ENCODE peak calls at places on chromosome 5, in nine cellular contexts. K is neuronal stem cell; A is H1; I is tibial nerve; V is CD8-positive, alpha-beta memory T cell; T is fibroblast of lung; B is adrenal gland; Y is A549; Z is left ventricle myocardium inferior. M is an unnamed sample.

GRCh38 chr5:138933522-138934290 is 58.6 kb upstream of the LRRTM2 start:
- DNase-seq in K (no peak), A (no peak), I (no peak), V (no peak), T (no peak), B (no peak), Y (no peak), Z (no peak), M (no peak)

GRCh38 chr5:158569534-158569933 is 530.2 kb downstream of the EBF1 start:
- DNase-seq in K (peak; percentile 56), A (no peak), I (no peak), V (no peak), T (peak; percentile 23), B (no peak), Y (no peak), Z (no peak), M (peak; percentile 68)

GRCh38 chr5:163498886-163499285 is 6.5 kb upstream of the MAT2B start:
- DNase-seq in K (no peak), A (no peak), I (no peak), V (no peak), T (peak; percentile 82), B (no peak), Y (no peak), Z (no peak), M (no peak)

GRCh38 chr5:126300293-126300692 is 122.9 kb upstream of the GRAMD2B start:
- DNase-seq in K (no peak), A (no peak), I (no peak), V (no peak), T (no peak), B (no peak), Y (no peak), Z (no peak), M (no peak)

GRCh38 chr5:83472508-83473343 is 1.2 kb downstream of the VCAN start:
- DNase-seq in K (peak; percentile 57), A (no peak), I (peak; percentile 42), V (no peak), T (peak; percentile 22), B (peak; percentile 56), Y (peak; percentile 45), Z (peak; percentile 50), M (no peak)

GRCh38 chr5:159017787-159018186 is 81.9 kb downstream of the EBF1 start:
- DNase-seq in K (no peak), A (peak; percentile 21), I (peak; percentile 39), V (no peak), T (peak; percentile 81), B (peak; percentile 46), Y (peak; percentile 24), Z (peak; percentile 78), M (peak; percentile 66)

GRCh38 chr5:167339205-167339604 is 952.2 kb upstream of the WWC1 start:
- DNase-seq in K (no peak), A (no peak), I (no peak), V (no peak), T (peak; percentile 15), B (no peak), Y (no peak), Z (no peak), M (no peak)

GRCh38 chr5:141995656-141996055 is 17.2 kb downstream of the GNPDA1 start:
- DNase-seq in K (no peak), A (no peak), I (no peak), V (no peak), T (no peak), B (no peak), Y (no peak), Z (no peak), M (no peak)

GRCh38 chr5:93428868-93429267 is 152.2 kb downstream of the NR2F1-AS1 start:
- DNase-seq in K (no peak), A (no peak), I (no peak), V (no peak), T (peak; percentile 80), B (no peak), Y (no peak), Z (no peak), M (no peak)

GRCh38 chr5:57751710-57752109 is 269.1 kb upstream of the ACTBL2 start:
- DNase-seq in K (no peak), A (no peak), I (peak; percentile 12), V (no peak), T (no peak), B (no peak), Y (no peak), Z (no peak), M (no peak)

GRCh38 chr5:76790632-76791290 is 28.1 kb upstream of the F2RL1 start:
- DNase-seq in K (no peak), A (no peak), I (peak; percentile 39), V (no peak), T (peak; percentile 100), B (peak; percentile 56), Y (peak; percentile 76), Z (no peak), M (no peak)

GRCh38 chr5:103778915-103779314 is 216.3 kb upstream of the NUDT12 start:
- DNase-seq in K (no peak), A (no peak), I (no peak), V (no peak), T (no peak), B (no peak), Y (no peak), Z (no peak), M (no peak)

DNA sequence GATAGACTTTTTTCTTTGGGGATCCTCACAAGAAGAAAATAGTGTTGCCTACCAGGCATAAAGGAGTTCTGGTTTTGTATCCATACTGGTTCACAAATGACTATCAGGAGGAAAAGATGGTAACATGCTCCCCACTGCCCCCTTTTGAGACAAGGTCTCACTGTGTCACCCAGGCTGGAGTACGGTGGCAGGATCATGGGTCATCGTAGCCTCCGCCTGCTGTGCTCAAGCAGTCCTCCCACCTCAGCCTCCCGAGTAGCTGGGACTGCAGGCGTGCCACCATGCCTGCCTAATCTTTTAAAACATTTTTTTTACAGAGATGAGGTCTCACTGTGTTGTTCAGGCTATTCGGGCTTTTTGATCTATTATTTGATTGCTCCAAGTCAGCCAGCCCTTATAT is 99.3 kb downstream of the TRIO start:
- DNase-seq in K (no peak), A (no peak), I (no peak), V (no peak), T (no peak), B (no peak), Y (no peak), Z (no peak), M (no peak)
- H3K4me1 ChIP-seq in K (peaks cover 37% of the 10 kb centered on the region), A (peaks cover 6% of the 10 kb centered on the region), I (peaks cover 4% of the 10 kb centered on the region), V (no peaks in the 10 kb centered on the region), T (peaks cover 14% of the 10 kb centered on the region), B (peaks cover 13% of the 10 kb centered on the region), Y (peaks cover 67% of the 10 kb centered on the region), Z (peaks cover 99% of the 10 kb centered on the region), M (peaks cover 8% of the 10 kb centered on the region)

GRCh38 chr5:123813251-123813650 is 301.3 kb downstream of the CSNK1G3 start:
- DNase-seq in K (no peak), A (no peak), I (no peak), V (no peak), T (peak; percentile 36), B (no peak), Y (no peak), Z (no peak), M (no peak)
- H3K4me1 ChIP-seq in K (peaks cover 66% of the 10 kb centered on the region), A (peaks cover 3% of the 10 kb centered on the region), I (peaks cover 36% of the 10 kb centered on the region), V (no peaks in the 10 kb centered on the region), T (no peaks in the 10 kb centered on the region), B (no peaks in the 10 kb centered on the region), Y (peaks cover 21% of the 10 kb centered on the region), Z (peaks cover 54% of the 10 kb centered on the region), M (no peaks in the 10 kb centered on the region)

GRCh38 chr5:72383280-72384205 is 63.4 kb downstream of the PTCD2 start:
- DNase-seq in K (no peak), A (no peak), I (no peak), V (no peak), T (peak; percentile 77), B (no peak), Y (peak; percentile 21), Z (no peak), M (no peak)
- H3K4me1 ChIP-seq in K (peaks cover 2% of the 10 kb centered on the region), A (no peaks in the 10 kb centered on the region), I (peaks cover 10% of the 10 kb centered on the region), V (no peaks in the 10 kb centered on the region), T (peaks cover 19% of the 10 kb centered on the region), B (peaks cover 7% of the 10 kb centered on the region), Y (peaks cover 49% of the 10 kb centered on the region), Z (peaks cover 42% of the 10 kb centered on the region), M (no peaks in the 10 kb centered on the region)

DNA sequence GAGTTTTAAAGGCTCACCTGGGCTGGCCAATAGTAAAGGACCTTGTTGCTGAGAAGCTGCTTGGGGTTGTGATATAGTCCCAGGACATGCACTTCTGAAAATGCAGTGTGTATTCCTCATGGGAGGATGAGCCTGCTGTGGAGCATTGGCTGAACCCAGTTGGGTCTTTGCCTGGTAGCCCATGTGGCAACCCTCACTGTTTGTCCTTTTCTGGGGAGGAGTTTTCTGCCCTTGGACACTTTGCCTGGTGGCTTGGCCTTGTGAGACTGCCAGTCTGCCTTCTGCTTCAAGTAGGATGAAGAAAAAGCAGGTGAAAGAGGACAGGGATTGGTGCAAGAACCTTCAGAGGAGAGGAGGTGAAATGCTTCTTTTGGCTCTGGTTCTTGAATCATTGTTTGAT is 4.0 kb downstream of the TENT4A start:
- DNase-seq in K (no peak), A (no peak), I (no peak), V (no peak), T (no peak), B (no peak), Y (no peak), Z (no peak), M (no peak)
- H3K4me1 ChIP-seq in K (peaks cover 18% of the 10 kb centered on the region), A (peaks cover 3% of the 10 kb centered on the region), I (peaks cover 58% of the 10 kb centered on the region), V (peaks cover 66% of the 10 kb centered on the region), T (peaks cover 21% of the 10 kb centered on the region), B (peaks cover 73% of the 10 kb centered on the region), Y (peaks cover 39% of the 10 kb centered on the region), Z (peaks cover 84% of the 10 kb centered on the region), M (peaks cover 7% of the 10 kb centered on the region)

DNA sequence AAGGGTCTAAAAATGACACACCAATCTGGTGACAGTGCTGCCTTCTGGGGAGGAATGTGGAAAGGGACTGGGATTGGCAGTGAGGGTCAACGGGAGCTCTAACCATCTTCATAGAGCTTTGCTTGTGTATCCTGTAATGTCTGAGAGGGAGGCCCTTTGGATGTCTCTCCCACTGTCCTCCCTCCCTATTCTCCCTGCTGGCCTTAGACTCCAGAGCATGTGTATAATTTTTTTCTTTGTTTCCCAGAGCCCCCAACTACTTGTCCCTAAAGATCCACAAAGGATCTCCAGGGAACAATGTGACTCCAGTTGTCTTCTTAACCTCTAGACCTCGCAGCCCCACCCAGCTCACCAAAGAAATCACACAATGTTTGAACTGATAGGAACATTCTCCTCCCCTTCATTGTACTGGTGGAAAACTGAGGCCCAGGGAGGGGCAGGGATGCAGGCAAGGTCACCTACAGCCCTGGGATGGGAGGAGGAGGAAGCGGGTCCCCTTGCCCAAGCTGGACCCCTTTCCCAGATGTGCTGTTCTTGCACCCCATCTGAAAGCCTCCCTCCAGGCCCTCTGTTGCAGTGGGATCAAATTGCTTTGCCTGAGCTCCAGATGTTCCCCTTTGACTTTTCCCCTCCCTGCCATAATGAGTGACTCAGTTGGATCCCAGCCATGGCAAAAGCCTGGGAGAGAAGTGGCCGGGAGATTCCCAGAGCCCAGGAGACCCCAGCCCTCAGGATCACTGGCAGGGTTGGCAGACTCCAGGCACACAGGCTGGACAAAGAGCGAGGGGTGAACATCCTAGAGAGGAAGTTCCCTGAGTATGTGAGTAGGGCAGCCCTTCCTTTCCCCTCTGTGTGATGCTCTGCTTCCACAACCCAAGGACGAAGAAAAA is 21.8 kb downstream of the SPARC start:
- DNase-seq in K (no peak), A (no peak), I (no peak), V (no peak), T (peak; percentile 70), B (peak; percentile 68), Y (no peak), Z (peak; percentile 51), M (no peak)
- H3K4me1 ChIP-seq in K (no peaks in the 10 kb centered on the region), A (no peaks in the 10 kb centered on the region), I (peaks cover 34% of the 10 kb centered on the region), V (peaks cover 5% of the 10 kb centered on the region), T (peaks cover 62% of the 10 kb centered on the region), B (peaks cover 74% of the 10 kb centered on the region), Y (peaks cover 18% of the 10 kb centered on the region), Z (peaks cover 91% of the 10 kb centered on the region), M (no peaks in the 10 kb centered on the region)